ENCODE peak calls at places on chromosomes 11 and 22, in five cellular contexts. F is choroid plexus epithelial cell; C is spleen; O is stomach; T is CD8-positive, alpha-beta T cell. B is an unnamed sample.

GRCh38 chr11:71987521-71987920 is 11.2 kb upstream of the IL18BP start:
- DNase-seq in T (no peak), O (no peak), F (no peak), C (no peak), B (no peak)

GRCh38 chr11:94032725-94033124 is 11.6 kb downstream of the HEPHL1 start:
- DNase-seq in C (no peak), F (no peak), T (no peak), O (no peak), B (no peak)

GRCh38 chr22:44399196-44399837 is 86.6 kb upstream of the SHISAL1 start:
- DNase-seq in O (peak; percentile 8), C (peak; percentile 40), T (no peak), F (no peak), B (no peak)

GRCh38 chr11:109939176-109939810 is 153.9 kb upstream of the ZC3H12C start:
- DNase-seq in O (no peak), C (no peak), T (no peak), F (peak; percentile 93), B (peak; percentile 85)

GRCh38 chr22:21055880-21056319 is 10.2 kb downstream of the LRRC74B start:
- DNase-seq in T (no peak), F (no peak), C (peak; percentile 49), O (no peak), B (no peak)

GRCh38 chr11:17979770-17980371 is 33.0 kb downstream of the SERGEF start:
- DNase-seq in F (peak; percentile 38), T (peak; percentile 12), C (no peak), O (peak; percentile 37), B (peak; percentile 20)

GRCh38 chr11:75384438-75385080 is 14.8 kb upstream of the RPS3 start:
- DNase-seq in F (peak; percentile 70), T (peak; percentile 72), O (peak; percentile 86), C (peak; percentile 96), B (peak; percentile 57)

GRCh38 chr11:3138178-3139085 is 26.7 kb downstream of the OSBPL5 start:
- DNase-seq in F (no peak), C (peak; percentile 65), O (no peak), T (no peak), B (no peak)

GRCh38 chr11:35260342-35260985 is 121.5 kb downstream of the CD44 start:
- DNase-seq in C (no peak), O (no peak), T (no peak), F (peak; percentile 84), B (peak; percentile 91)

GRCh38 chr22:25021976-25022711 is 69.6 kb downstream of the KIAA1671 start:
- DNase-seq in F (no peak), O (no peak), C (no peak), T (no peak), B (no peak)

GRCh38 chr22:41481131-41481830 is 12.4 kb downstream of the ACO2 start:
- DNase-seq in F (no peak), O (no peak), C (no peak), T (no peak), B (peak; percentile 55)

GRCh38 chr11:47916361-47916841 is 64.0 kb upstream of the PTPRJ start:
- DNase-seq in C (no peak), O (peak; percentile 72), F (peak; percentile 26), T (no peak), B (no peak)

DNA sequence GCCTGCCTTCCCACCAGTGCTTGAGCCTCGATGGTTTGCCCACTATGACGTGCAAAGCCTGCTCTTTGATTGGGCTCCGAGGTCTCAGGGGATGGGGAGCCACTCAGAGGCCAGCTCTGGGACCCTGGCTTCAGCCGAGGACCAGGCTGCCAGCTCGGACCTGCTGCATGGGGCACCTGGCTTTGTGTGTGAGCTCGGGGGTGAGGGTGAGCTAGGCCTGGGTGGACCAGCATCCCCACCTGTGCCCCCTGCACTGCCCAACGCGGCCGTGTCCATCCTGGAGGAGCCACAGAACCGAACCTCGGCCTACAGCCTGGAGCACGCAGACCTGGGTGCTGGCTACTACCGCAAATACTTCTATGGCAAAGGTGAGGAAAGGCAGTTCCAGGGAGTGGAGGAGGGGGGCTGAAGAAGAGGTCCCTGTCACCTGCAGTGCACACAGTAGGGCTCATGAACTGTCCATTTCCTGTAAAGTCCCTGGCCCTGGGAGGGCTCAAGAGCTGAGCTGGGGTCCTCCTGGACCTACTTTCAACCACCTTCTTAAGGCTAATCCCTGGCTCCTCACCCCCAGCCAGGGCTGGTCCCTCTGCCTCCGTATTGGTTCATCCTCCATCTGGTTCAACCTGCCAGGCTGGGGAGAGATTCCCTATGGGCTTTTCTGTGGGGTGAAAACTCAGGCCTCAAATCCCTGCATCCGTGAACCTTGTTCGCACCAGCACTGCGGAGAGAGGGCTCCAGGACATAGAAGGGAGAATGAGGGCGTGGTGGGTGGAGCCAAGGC is 3.5 kb downstream of the SIPA1 start:
- DNase-seq in C (peak; percentile 84), O (no peak), T (no peak), F (no peak), B (no peak)
- H3K4me3 ChIP-seq in C (peak overlapping the region; percentile 89), O (peak overlapping the region; percentile 44), T (peak overlapping the region; percentile 99), F (no peak overlapping the region), B (no peak overlapping the region)

DNA sequence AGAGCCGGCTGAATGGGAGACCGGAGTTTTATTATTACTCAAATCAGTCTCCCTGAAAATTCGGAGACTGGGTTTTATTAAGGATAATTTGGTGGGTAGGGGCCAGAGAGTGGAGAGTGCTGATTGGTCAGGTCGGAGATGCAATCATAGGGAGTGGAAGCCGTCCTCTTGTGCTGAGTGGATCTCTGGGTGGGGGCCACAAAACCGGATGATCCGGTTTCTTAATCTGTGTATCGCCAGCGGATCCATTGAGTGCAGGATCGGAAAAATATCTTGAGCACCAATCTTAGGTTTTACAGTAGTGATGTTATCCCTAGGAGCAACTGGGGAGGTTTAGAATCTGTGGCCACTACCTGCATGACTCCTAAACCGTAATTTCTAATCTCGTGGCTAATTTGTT is 886 bp upstream of the NIPSNAP1 start:
- DNase-seq in C (no peak), T (no peak), O (peak; percentile 56), F (no peak), B (no peak)
- H3K4me3 ChIP-seq in C (peak overlapping the region; percentile 78), T (no peak overlapping the region), O (peak overlapping the region; percentile 91), F (no peak overlapping the region), B (no peak overlapping the region)

DNA sequence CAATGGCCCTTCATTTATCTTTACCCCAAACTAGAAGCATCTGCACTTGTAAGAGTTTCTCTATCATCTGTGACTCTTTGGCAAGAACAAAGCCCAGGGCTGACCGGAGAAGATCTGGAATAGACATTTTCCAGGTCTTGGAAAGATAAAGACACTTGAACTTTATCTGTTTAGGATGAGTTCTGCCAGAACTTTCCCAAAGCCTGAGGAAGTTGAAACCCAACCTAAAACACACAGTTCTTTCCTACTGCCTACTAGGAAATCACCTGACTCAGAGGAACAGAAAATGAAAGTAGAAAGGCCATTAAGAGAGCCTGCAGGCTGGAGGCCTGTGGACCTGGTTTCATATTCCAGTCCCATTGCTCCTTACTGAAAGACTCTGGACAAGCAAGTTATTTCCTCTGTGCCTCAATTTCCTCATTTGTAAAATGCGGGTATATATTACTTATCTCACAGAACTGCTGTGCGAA is 1.4 kb downstream of the UBE2L6 start:
- DNase-seq in T (no peak), F (peak; percentile 79), O (peak; percentile 59), C (no peak), B (peak; percentile 58)
- H3K4me3 ChIP-seq in T (peak overlapping the region; percentile 86), F (peak overlapping the region; percentile 88), O (peak overlapping the region; percentile 93), C (peak overlapping the region; percentile 97), B (peak overlapping the region; percentile 81)

GRCh38 chr11:128290106-128290840 is 297.1 kb downstream of the ETS1 start:
- DNase-seq in T (peak; percentile 48), O (peak; percentile 61), C (peak; percentile 87), F (peak; percentile 96), B (peak; percentile 88)
- H3K4me3 ChIP-seq in T (peak overlapping the region; percentile 51), O (no peak overlapping the region), C (peak overlapping the region; percentile 20), F (no peak overlapping the region), B (no peak overlapping the region)

DNA sequence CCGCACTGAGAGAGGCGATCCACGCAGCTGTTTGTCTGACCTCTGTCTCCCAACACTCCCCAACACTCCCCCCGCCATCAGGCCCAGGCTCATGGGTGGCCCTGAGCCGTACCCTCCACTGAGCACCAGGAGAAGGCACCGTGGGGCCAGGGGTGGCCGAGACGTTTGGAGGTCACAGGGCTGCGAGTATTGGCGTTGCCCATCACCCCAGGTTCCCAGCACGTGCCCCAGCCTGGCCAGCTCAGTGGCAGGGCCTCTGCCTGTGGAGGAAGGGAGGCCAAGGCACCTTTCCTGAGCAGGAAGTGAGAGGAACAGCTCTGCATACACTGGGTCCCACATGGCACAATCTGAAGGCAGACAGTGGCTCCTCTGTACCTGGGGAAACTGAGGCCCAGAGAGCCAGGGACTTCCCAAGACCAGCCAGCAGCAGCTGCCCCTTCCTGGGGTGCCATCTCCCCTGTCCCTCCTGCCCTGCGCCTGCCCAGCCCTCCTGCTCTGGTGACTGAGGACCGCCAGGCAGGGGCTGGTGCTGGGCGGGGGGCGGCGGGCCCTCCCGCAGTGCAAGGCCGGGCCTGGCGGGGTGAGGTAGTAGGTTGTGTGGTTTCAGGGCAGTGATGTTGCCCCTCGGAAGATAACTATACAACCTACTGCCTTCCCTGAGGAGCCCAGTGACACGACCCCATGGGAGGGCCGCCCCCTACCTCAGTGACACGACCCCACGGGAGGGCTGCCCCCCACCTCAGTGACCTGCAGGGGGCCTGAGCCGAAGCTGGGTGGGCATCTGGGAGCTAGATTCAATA is 37.0 kb upstream of the PPARA start:
- DNase-seq in F (no peak), O (no peak), T (no peak), C (no peak), B (peak; percentile 10)
- H3K4me3 ChIP-seq in F (no peak overlapping the region), O (no peak overlapping the region), T (no peak overlapping the region), C (no peak overlapping the region), B (no peak overlapping the region)

DNA sequence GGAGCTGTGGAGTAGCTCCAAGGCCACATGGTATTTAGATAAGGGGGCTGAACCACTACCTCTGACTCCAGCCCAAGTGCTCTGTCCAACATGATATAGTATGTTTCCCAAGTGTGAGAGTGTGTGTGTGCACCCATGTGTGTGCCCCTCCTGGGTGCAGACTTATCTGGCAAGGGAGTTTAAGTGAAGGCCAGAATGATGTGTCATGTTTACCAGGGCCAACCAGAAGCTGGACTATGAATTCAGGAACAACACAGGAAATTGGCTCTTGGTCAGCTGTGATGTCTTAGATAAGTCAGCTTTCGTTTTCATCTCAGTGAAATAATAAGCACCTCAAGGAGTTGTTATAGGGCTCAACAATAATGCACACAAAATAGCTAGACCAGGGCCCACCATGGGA is 121.1 kb downstream of the ME3 start:
- DNase-seq in O (no peak), F (peak; percentile 97), C (no peak), T (no peak), B (peak; percentile 96)
- H3K4me3 ChIP-seq in O (no peak overlapping the region), F (no peak overlapping the region), C (no peak overlapping the region), T (no peak overlapping the region), B (no peak overlapping the region)

DNA sequence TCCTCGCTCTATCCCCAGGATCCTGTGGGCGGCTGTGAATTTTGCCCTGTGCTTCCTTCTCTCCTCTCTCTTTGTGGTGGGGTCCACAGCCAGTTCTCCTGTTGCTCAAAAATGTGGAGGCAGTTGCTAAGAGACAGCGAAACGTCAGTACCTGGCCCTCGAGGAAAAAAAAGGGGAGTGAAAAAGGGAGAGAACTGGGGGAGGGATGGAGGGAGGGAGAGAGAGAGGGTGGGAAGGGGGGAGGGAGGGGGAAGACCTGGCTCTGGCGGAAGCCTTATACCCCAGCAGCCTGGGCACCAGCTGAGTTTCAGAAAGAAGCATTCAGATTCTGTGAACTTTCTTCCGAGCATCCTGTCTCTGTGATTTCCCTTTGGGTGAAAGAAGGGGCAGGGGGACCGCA is 2.1 kb upstream of the LRRC55 start:
- DNase-seq in T (no peak), O (no peak), C (no peak), F (no peak), B (no peak)
- H3K4me3 ChIP-seq in T (no peak overlapping the region), O (no peak overlapping the region), C (no peak overlapping the region), F (no peak overlapping the region), B (no peak overlapping the region)